ENCODE peak calls at places on chromosomes 3 and 15, in six cellular contexts. Q is AG04450, U is right atrium auricular region, L is mesendoderm, W is kidney, K is neuronal stem cell. Z is an unnamed sample.

GRCh38 chr3:22582291-22582690 is 620.8 kb upstream of the UBE2E2 start:
- DNase-seq in Q (no peak), U (no peak), L (no peak), W (no peak), K (no peak), Z (no peak)

GRCh38 chr3:195250473-195251251 is 20.3 kb downstream of the XXYLT1 start:
- DNase-seq in Q (no peak), U (peak; percentile 59), L (no peak), W (no peak), K (no peak), Z (no peak)

GRCh38 chr15:74314897-74315438 is 52.5 kb downstream of the CYP11A1 start:
- DNase-seq in Q (no peak), U (no peak), L (no peak), W (no peak), K (no peak), Z (no peak)

GRCh38 chr3:135014575-135014974 is 219.5 kb downstream of the EPHB1 start:
- DNase-seq in Q (no peak), U (no peak), L (no peak), W (no peak), K (no peak), Z (no peak)

GRCh38 chr3:4887177-4887576 is 92.1 kb upstream of the BHLHE40 start:
- DNase-seq in Q (no peak), U (no peak), L (no peak), W (no peak), K (no peak), Z (no peak)

GRCh38 chr3:59286791-59287531 is 237.1 kb upstream of the CFAP20DC start:
- DNase-seq in Q (no peak), U (no peak), L (no peak), W (no peak), K (no peak), Z (no peak)

GRCh38 chr15:59741274-59741906 is 52.3 kb upstream of the BNIP2 start:
- DNase-seq in Q (no peak), U (no peak), L (peak; percentile 71), W (no peak), K (peak; percentile 20), Z (no peak)

GRCh38 chr3:43290961-43291360 is 4.6 kb downstream of the SNRK start:
- DNase-seq in Q (no peak), U (no peak), L (no peak), W (no peak), K (no peak), Z (no peak)

GRCh38 chr15:100570282-100570681 is 31.7 kb downstream of the LINS1 start:
- DNase-seq in Q (no peak), U (no peak), L (peak; percentile 1), W (no peak), K (no peak), Z (no peak)

GRCh38 chr15:89198196-89198595 is 23.2 kb downstream of the RLBP1 start:
- DNase-seq in Q (no peak), U (no peak), L (no peak), W (no peak), K (no peak), Z (no peak)

GRCh38 chr3:27312044-27312668 is 57.0 kb downstream of the NEK10 start:
- DNase-seq in Q (peak; percentile 42), U (no peak), L (peak; percentile 85), W (no peak), K (peak; percentile 58), Z (peak; percentile 60)

GRCh38 chr3:72663429-72663828 is 184.8 kb downstream of the SHQ1 start:
- DNase-seq in Q (no peak), U (no peak), L (no peak), W (no peak), K (no peak), Z (no peak)

GRCh38 chr3:5653426-5653825 is 465.9 kb downstream of the EDEM1 start:
- DNase-seq in Q (no peak), U (no peak), L (no peak), W (no peak), K (no peak), Z (no peak)

GRCh38 chr15:29665441-29665985 is 156.8 kb downstream of the TJP1 start:
- DNase-seq in Q (no peak), U (no peak), L (peak; percentile 34), W (no peak), K (no peak), Z (no peak)

GRCh38 chr15:73956276-73957086 is 30.2 kb downstream of the LOXL1 start:
- DNase-seq in Q (peak; percentile 63), U (no peak), L (no peak), W (peak; percentile 92), K (no peak), Z (no peak)

DNA sequence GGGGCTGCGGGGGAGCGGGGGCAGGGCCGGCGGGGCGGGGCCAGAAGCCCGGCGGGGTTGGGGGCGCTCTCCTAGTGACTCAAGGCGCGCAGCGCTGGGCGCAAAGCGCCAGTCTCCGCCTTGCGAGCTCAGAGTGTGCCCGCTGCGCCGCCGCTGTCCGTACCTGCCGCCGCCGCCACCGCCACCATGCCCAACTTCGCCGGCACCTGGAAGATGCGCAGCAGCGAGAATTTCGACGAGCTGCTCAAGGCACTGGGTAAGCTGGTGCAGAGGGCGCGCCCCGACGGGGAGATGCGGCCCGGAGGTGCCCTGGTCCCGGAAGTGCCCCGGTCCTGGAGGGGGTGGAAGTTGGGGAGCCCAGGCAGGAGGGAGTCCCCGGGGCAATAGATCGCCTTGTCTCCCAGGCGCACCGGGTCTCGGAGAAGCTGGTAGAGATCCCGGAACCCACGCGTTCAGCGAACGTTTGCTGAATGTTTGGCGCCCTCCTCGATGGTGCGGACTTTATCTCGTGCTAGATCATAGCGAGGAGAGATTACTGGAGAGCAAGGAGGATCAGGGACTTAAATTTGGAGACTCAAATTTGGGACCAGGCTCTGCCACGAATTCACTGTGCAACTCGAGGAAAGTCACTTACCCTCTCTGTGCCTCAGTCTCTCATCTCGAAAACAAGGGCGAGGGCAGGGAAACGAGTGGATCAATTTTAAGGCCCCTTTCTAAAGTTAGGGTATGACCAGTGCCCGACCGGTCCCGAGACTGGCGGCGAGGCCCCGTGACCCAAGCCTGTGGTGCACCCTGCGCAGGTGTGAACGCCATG is at the start of gene CRABP1:
- DNase-seq in Q (no peak), U (no peak), L (peak; percentile 52), W (peak; percentile 56), K (no peak), Z (no peak)
- H3K27ac ChIP-seq in Q (no peak within 1 kb of the TSS), U (no peak within 1 kb of the TSS), L (no peak within 1 kb of the TSS), W (no peak within 1 kb of the TSS), K (peak within 1 kb of the TSS; percentile 46), Z (no peak within 1 kb of the TSS)

DNA sequence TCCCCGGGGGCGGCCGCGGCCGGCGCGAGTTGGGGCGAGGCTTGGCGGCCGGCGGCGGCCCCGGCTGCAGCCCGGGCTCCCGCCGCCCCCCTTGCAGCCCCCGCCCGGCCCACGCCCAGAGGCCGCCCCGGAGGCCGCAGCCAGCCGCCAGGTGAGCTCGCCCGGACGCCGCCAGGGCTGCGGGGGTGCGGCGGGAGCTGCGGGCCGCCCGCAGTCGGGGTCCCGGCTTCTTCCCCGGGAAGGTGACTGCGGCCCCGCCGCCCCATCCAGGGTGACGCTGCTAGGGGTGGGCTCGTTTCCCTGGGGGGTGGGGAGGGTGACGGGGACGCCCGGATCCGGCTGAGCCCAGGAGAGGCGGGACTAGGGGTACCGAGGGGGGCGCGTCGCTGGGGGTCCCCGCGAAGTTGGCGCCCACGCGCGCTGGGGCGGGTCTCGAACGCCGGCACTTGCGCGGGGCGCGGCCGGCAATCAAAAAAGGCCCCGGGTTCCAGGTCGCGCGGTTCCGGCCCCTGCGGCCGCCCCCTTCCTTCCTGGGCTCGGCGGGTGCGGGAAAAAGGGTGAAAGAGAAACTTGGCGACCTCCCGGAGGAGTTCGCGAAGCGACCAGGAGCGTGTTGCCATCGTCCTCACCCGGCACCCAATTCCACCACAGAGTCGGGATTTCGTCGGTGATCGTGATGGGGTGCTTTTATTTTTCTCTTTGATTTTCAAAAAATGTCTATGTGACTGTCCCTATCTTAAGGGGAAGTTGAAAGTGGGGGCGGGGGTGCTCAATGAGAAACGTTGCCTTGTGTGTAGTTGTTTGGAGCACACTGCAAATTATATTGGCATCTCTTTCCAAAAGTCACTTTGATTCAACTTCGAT is 573 bp downstream of the ATXN7 start:
- DNase-seq in Q (no peak), U (no peak), L (no peak), W (peak; percentile 85), K (no peak), Z (no peak)
- H3K27ac ChIP-seq in Q (peak overlapping the region; percentile 11), U (peak overlapping the region; percentile 89), L (peak overlapping the region; percentile 53), W (peak overlapping the region; percentile 63), K (no peak overlapping the region), Z (no peak overlapping the region)

GRCh38 chr3:87473944-87474343 is 197.6 kb upstream of the POU1F1 start:
- DNase-seq in Q (no peak), U (no peak), L (no peak), W (no peak), K (no peak), Z (no peak)

GRCh38 chr3:87468938-87469337 is 192.6 kb upstream of the POU1F1 start:
- DNase-seq in Q (no peak), U (no peak), L (no peak), W (no peak), K (no peak), Z (no peak)

GRCh38 chr3:87468235-87468634 is 191.9 kb upstream of the POU1F1 start:
- DNase-seq in Q (no peak), U (no peak), L (no peak), W (no peak), K (no peak), Z (no peak)
- H3K27ac ChIP-seq in Q (no peak overlapping the region), U (no peak overlapping the region), L (no peak overlapping the region), W (no peak overlapping the region), K (no peak overlapping the region), Z (no peak overlapping the region)

DNA sequence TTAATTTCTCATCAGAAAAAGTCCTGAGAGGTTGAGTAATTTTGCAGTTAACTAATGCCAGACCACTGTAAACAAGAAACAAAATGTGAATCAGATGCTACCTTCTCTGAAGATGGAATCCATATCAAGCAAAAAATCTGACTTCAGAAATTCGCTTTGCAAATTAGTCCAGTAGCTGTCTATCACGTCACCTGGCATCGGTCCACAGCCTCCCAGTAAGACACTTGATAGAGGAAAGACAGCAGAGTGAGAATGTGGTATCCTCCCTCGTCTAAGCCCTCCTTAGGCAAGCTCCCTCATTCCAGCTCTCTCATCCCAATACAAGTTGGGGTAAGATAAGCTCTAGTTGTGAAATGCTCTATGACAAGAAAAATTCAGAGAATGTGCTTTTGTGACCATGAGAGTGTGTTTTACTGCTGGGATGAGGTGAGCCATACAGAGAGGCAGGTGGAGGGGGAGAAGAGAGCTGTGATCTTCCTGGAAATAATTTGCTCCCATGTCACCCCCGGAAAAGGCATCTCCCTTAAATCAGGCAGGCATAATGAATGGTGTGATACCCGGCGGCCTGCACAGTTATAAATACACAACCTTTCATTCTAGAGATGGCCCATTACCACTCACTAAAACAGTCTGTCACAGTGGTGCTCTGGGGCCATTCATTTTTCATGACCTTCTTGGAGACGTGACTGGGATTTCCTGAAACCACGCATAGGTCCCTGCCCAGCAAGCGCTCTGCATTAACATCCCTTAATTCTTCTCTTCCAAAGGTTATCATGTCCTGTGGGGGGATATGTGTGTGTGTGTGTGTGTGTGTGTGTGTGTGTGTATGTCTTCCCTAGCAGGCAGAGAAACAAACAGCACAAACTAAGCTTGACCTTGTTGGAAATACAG is 602.0 kb upstream of the KCNMB2 start:
- DNase-seq in Q (peak; percentile 10), U (no peak), L (peak; percentile 95), W (no peak), K (no peak), Z (no peak)
- H3K27ac ChIP-seq in Q (no peak overlapping the region), U (no peak overlapping the region), L (peak overlapping the region; percentile 4), W (peak overlapping the region; percentile 9), K (no peak overlapping the region), Z (no peak overlapping the region)